ENCODE peak calls at places on chromosome 17, in ten cellular contexts. One of them, this sample, is unnamed.

GRCh38 chr17:27236710-27237315 is 57.1 kb upstream of the WSB1 start:
- DNase-seq in dermis microvascular lymphatic vessel endothelial cell: peak; percentile 80
- DNase-seq in Kasumi-1: peak; percentile 64
- DNase-seq in GM13977: peak; percentile 67
- DNase-seq in AG09319: peak; percentile 42
- DNase-seq in stimulated activated CD4-positive, alpha-beta T cell treated with anti-CD3 and anti-CD28 coated beads, Interleukin-2, amount 100 ng/mL, for 48 hours: peak; percentile 84
- DNase-seq in NCI-H1436 treated with DMSO at 0.1 percent for 48 hours: no peak
- DNase-seq in mesendoderm: peak; percentile 60
- DNase-seq in EH: peak; percentile 71
- DNase-seq in RPMI8226: peak; percentile 84
- DNase-seq in this sample: peak; percentile 73

GRCh38 chr17:80649672-80650338 is 105.2 kb downstream of the RPTOR start:
- DNase-seq in dermis microvascular lymphatic vessel endothelial cell: peak; percentile 75
- DNase-seq in Kasumi-1: peak; percentile 73
- DNase-seq in GM13977: peak; percentile 40
- DNase-seq in AG09319: peak; percentile 74
- DNase-seq in stimulated activated CD4-positive, alpha-beta T cell treated with anti-CD3 and anti-CD28 coated beads, Interleukin-2, amount 100 ng/mL, for 48 hours: peak; percentile 77
- DNase-seq in NCI-H1436 treated with DMSO at 0.1 percent for 48 hours: no peak
- DNase-seq in mesendoderm: peak; percentile 90
- DNase-seq in EH: peak; percentile 87
- DNase-seq in RPMI8226: no peak
- DNase-seq in this sample: peak; percentile 79

GRCh38 chr17:61570118-61570517 is 20.9 kb downstream of the NACA2 start:
- DNase-seq in dermis microvascular lymphatic vessel endothelial cell: peak; percentile 3
- DNase-seq in Kasumi-1: peak; percentile 17
- DNase-seq in GM13977: no peak
- DNase-seq in AG09319: no peak
- DNase-seq in stimulated activated CD4-positive, alpha-beta T cell treated with anti-CD3 and anti-CD28 coated beads, Interleukin-2, amount 100 ng/mL, for 48 hours: no peak
- DNase-seq in NCI-H1436 treated with DMSO at 0.1 percent for 48 hours: no peak
- DNase-seq in mesendoderm: no peak
- DNase-seq in EH: peak; percentile 36
- DNase-seq in RPMI8226: no peak
- DNase-seq in this sample: no peak

GRCh38 chr17:45311762-45312476 is 4.9 kb downstream of the MAP3K14 start:
- DNase-seq in dermis microvascular lymphatic vessel endothelial cell: peak; percentile 46
- DNase-seq in Kasumi-1: no peak
- DNase-seq in GM13977: peak; percentile 73
- DNase-seq in AG09319: no peak
- DNase-seq in stimulated activated CD4-positive, alpha-beta T cell treated with anti-CD3 and anti-CD28 coated beads, Interleukin-2, amount 100 ng/mL, for 48 hours: peak; percentile 77
- DNase-seq in NCI-H1436 treated with DMSO at 0.1 percent for 48 hours: no peak
- DNase-seq in mesendoderm: peak; percentile 64
- DNase-seq in EH: peak; percentile 71
- DNase-seq in RPMI8226: peak; percentile 89
- DNase-seq in this sample: no peak

GRCh38 chr17:63966646-63967265 is 6.0 kb downstream of the SCN4A start:
- DNase-seq in dermis microvascular lymphatic vessel endothelial cell: no peak
- DNase-seq in Kasumi-1: no peak
- DNase-seq in GM13977: peak; percentile 54
- DNase-seq in AG09319: no peak
- DNase-seq in stimulated activated CD4-positive, alpha-beta T cell treated with anti-CD3 and anti-CD28 coated beads, Interleukin-2, amount 100 ng/mL, for 48 hours: no peak
- DNase-seq in NCI-H1436 treated with DMSO at 0.1 percent for 48 hours: no peak
- DNase-seq in mesendoderm: no peak
- DNase-seq in EH: no peak
- DNase-seq in RPMI8226: no peak
- DNase-seq in this sample: no peak

GRCh38 chr17:75889454-75889853 is 7.3 kb downstream of the TRIM65 start:
- DNase-seq in dermis microvascular lymphatic vessel endothelial cell: no peak
- DNase-seq in Kasumi-1: no peak
- DNase-seq in GM13977: no peak
- DNase-seq in AG09319: no peak
- DNase-seq in stimulated activated CD4-positive, alpha-beta T cell treated with anti-CD3 and anti-CD28 coated beads, Interleukin-2, amount 100 ng/mL, for 48 hours: no peak
- DNase-seq in NCI-H1436 treated with DMSO at 0.1 percent for 48 hours: no peak
- DNase-seq in mesendoderm: no peak
- DNase-seq in EH: no peak
- DNase-seq in RPMI8226: no peak
- DNase-seq in this sample: no peak

GRCh38 chr17:14303343-14304221 is 2.7 kb downstream of the HS3ST3B1 start:
- DNase-seq in dermis microvascular lymphatic vessel endothelial cell: no peak
- DNase-seq in Kasumi-1: no peak
- DNase-seq in GM13977: no peak
- DNase-seq in AG09319: no peak
- DNase-seq in stimulated activated CD4-positive, alpha-beta T cell treated with anti-CD3 and anti-CD28 coated beads, Interleukin-2, amount 100 ng/mL, for 48 hours: no peak
- DNase-seq in NCI-H1436 treated with DMSO at 0.1 percent for 48 hours: no peak
- DNase-seq in mesendoderm: peak; percentile 79
- DNase-seq in EH: no peak
- DNase-seq in RPMI8226: no peak
- DNase-seq in this sample: peak; percentile 62

GRCh38 chr17:59493867-59494266 is 71.5 kb upstream of the DHX40 start:
- DNase-seq in dermis microvascular lymphatic vessel endothelial cell: no peak
- DNase-seq in Kasumi-1: no peak
- DNase-seq in GM13977: no peak
- DNase-seq in AG09319: no peak
- DNase-seq in stimulated activated CD4-positive, alpha-beta T cell treated with anti-CD3 and anti-CD28 coated beads, Interleukin-2, amount 100 ng/mL, for 48 hours: no peak
- DNase-seq in NCI-H1436 treated with DMSO at 0.1 percent for 48 hours: no peak
- DNase-seq in mesendoderm: peak; percentile 82
- DNase-seq in EH: no peak
- DNase-seq in RPMI8226: no peak
- DNase-seq in this sample: peak; percentile 52

GRCh38 chr17:65441053-65441635 is 120.3 kb downstream of the AXIN2 start:
- DNase-seq in dermis microvascular lymphatic vessel endothelial cell: no peak
- DNase-seq in Kasumi-1: no peak
- DNase-seq in GM13977: no peak
- DNase-seq in AG09319: no peak
- DNase-seq in stimulated activated CD4-positive, alpha-beta T cell treated with anti-CD3 and anti-CD28 coated beads, Interleukin-2, amount 100 ng/mL, for 48 hours: no peak
- DNase-seq in NCI-H1436 treated with DMSO at 0.1 percent for 48 hours: no peak
- DNase-seq in mesendoderm: no peak
- DNase-seq in EH: no peak
- DNase-seq in RPMI8226: no peak
- DNase-seq in this sample: no peak

GRCh38 chr17:48633266-48633816 is 7.2 kb upstream of the HOXB9 start:
- DNase-seq in dermis microvascular lymphatic vessel endothelial cell: no peak
- DNase-seq in Kasumi-1: no peak
- DNase-seq in GM13977: no peak
- DNase-seq in AG09319: no peak
- DNase-seq in stimulated activated CD4-positive, alpha-beta T cell treated with anti-CD3 and anti-CD28 coated beads, Interleukin-2, amount 100 ng/mL, for 48 hours: no peak
- DNase-seq in NCI-H1436 treated with DMSO at 0.1 percent for 48 hours: no peak
- DNase-seq in mesendoderm: no peak
- DNase-seq in EH: no peak
- DNase-seq in RPMI8226: no peak
- DNase-seq in this sample: no peak

GRCh38 chr17:51668963-51669246 is 408.6 kb downstream of the UTP18 start:
- DNase-seq in dermis microvascular lymphatic vessel endothelial cell: no peak
- DNase-seq in Kasumi-1: no peak
- DNase-seq in GM13977: no peak
- DNase-seq in AG09319: no peak
- DNase-seq in stimulated activated CD4-positive, alpha-beta T cell treated with anti-CD3 and anti-CD28 coated beads, Interleukin-2, amount 100 ng/mL, for 48 hours: no peak
- DNase-seq in NCI-H1436 treated with DMSO at 0.1 percent for 48 hours: no peak
- DNase-seq in mesendoderm: no peak
- DNase-seq in EH: no peak
- DNase-seq in RPMI8226: no peak
- DNase-seq in this sample: no peak

GRCh38 chr17:57368637-57369336 is 112.5 kb downstream of the MSI2 start:
- DNase-seq in dermis microvascular lymphatic vessel endothelial cell: no peak
- DNase-seq in Kasumi-1: no peak
- DNase-seq in GM13977: no peak
- DNase-seq in AG09319: no peak
- DNase-seq in stimulated activated CD4-positive, alpha-beta T cell treated with anti-CD3 and anti-CD28 coated beads, Interleukin-2, amount 100 ng/mL, for 48 hours: no peak
- DNase-seq in NCI-H1436 treated with DMSO at 0.1 percent for 48 hours: no peak
- DNase-seq in mesendoderm: no peak
- DNase-seq in EH: no peak
- DNase-seq in RPMI8226: peak; percentile 10
- DNase-seq in this sample: no peak

GRCh38 chr17:1916339-1916738 is 86.5 kb downstream of the RPA1 start:
- DNase-seq in dermis microvascular lymphatic vessel endothelial cell: no peak
- DNase-seq in Kasumi-1: no peak
- DNase-seq in GM13977: no peak
- DNase-seq in AG09319: no peak
- DNase-seq in stimulated activated CD4-positive, alpha-beta T cell treated with anti-CD3 and anti-CD28 coated beads, Interleukin-2, amount 100 ng/mL, for 48 hours: no peak
- DNase-seq in NCI-H1436 treated with DMSO at 0.1 percent for 48 hours: no peak
- DNase-seq in mesendoderm: no peak
- DNase-seq in EH: no peak
- DNase-seq in RPMI8226: no peak
- DNase-seq in this sample: no peak

GRCh38 chr17:50783905-50784304 is 16.6 kb upstream of the ANKRD40CL start:
- DNase-seq in dermis microvascular lymphatic vessel endothelial cell: no peak
- DNase-seq in Kasumi-1: no peak
- DNase-seq in GM13977: no peak
- DNase-seq in AG09319: no peak
- DNase-seq in stimulated activated CD4-positive, alpha-beta T cell treated with anti-CD3 and anti-CD28 coated beads, Interleukin-2, amount 100 ng/mL, for 48 hours: no peak
- DNase-seq in NCI-H1436 treated with DMSO at 0.1 percent for 48 hours: no peak
- DNase-seq in mesendoderm: no peak
- DNase-seq in EH: no peak
- DNase-seq in RPMI8226: no peak
- DNase-seq in this sample: no peak

GRCh38 chr17:17139972-17140589 is 66.1 kb downstream of the PLD6 start:
- DNase-seq in dermis microvascular lymphatic vessel endothelial cell: no peak
- DNase-seq in Kasumi-1: no peak
- DNase-seq in GM13977: no peak
- DNase-seq in AG09319: no peak
- DNase-seq in stimulated activated CD4-positive, alpha-beta T cell treated with anti-CD3 and anti-CD28 coated beads, Interleukin-2, amount 100 ng/mL, for 48 hours: no peak
- DNase-seq in NCI-H1436 treated with DMSO at 0.1 percent for 48 hours: no peak
- DNase-seq in mesendoderm: no peak
- DNase-seq in EH: no peak
- DNase-seq in RPMI8226: peak; percentile 83
- DNase-seq in this sample: no peak

GRCh38 chr17:82518826-82519810 is at the start of gene FOXK2:
- DNase-seq in dermis microvascular lymphatic vessel endothelial cell: peak; percentile 97
- DNase-seq in Kasumi-1: peak; percentile 94
- DNase-seq in GM13977: peak; percentile 100
- DNase-seq in AG09319: peak; percentile 89
- DNase-seq in stimulated activated CD4-positive, alpha-beta T cell treated with anti-CD3 and anti-CD28 coated beads, Interleukin-2, amount 100 ng/mL, for 48 hours: peak; percentile 90
- DNase-seq in NCI-H1436 treated with DMSO at 0.1 percent for 48 hours: peak; percentile 89
- DNase-seq in mesendoderm: peak; percentile 95
- DNase-seq in EH: peak; percentile 94
- DNase-seq in RPMI8226: peak; percentile 97
- DNase-seq in this sample: peak; percentile 97

GRCh38 chr17:65446838-65447526 is 114.5 kb downstream of the AXIN2 start:
- DNase-seq in dermis microvascular lymphatic vessel endothelial cell: no peak
- DNase-seq in Kasumi-1: no peak
- DNase-seq in GM13977: no peak
- DNase-seq in AG09319: no peak
- DNase-seq in stimulated activated CD4-positive, alpha-beta T cell treated with anti-CD3 and anti-CD28 coated beads, Interleukin-2, amount 100 ng/mL, for 48 hours: no peak
- DNase-seq in NCI-H1436 treated with DMSO at 0.1 percent for 48 hours: no peak
- DNase-seq in mesendoderm: no peak
- DNase-seq in EH: no peak
- DNase-seq in RPMI8226: no peak
- DNase-seq in this sample: no peak

GRCh38 chr17:45040459-45040858 is 11.0 kb downstream of the DCAKD start:
- DNase-seq in dermis microvascular lymphatic vessel endothelial cell: no peak
- DNase-seq in Kasumi-1: no peak
- DNase-seq in GM13977: no peak
- DNase-seq in AG09319: no peak
- DNase-seq in stimulated activated CD4-positive, alpha-beta T cell treated with anti-CD3 and anti-CD28 coated beads, Interleukin-2, amount 100 ng/mL, for 48 hours: no peak
- DNase-seq in NCI-H1436 treated with DMSO at 0.1 percent for 48 hours: no peak
- DNase-seq in mesendoderm: peak; percentile 66
- DNase-seq in EH: no peak
- DNase-seq in RPMI8226: no peak
- DNase-seq in this sample: peak; percentile 84

GRCh38 chr17:73786286-73786743 is 142.1 kb upstream of the SDK2 start:
- DNase-seq in dermis microvascular lymphatic vessel endothelial cell: no peak
- DNase-seq in Kasumi-1: no peak
- DNase-seq in GM13977: no peak
- DNase-seq in AG09319: no peak
- DNase-seq in stimulated activated CD4-positive, alpha-beta T cell treated with anti-CD3 and anti-CD28 coated beads, Interleukin-2, amount 100 ng/mL, for 48 hours: no peak
- DNase-seq in NCI-H1436 treated with DMSO at 0.1 percent for 48 hours: peak; percentile 85
- DNase-seq in mesendoderm: peak; percentile 70
- DNase-seq in EH: no peak
- DNase-seq in RPMI8226: no peak
- DNase-seq in this sample: peak; percentile 89

GRCh38 chr17:61625564-61625963 is 34.5 kb upstream of the NACA2 start:
- DNase-seq in dermis microvascular lymphatic vessel endothelial cell: no peak
- DNase-seq in Kasumi-1: no peak
- DNase-seq in GM13977: no peak
- DNase-seq in AG09319: no peak
- DNase-seq in stimulated activated CD4-positive, alpha-beta T cell treated with anti-CD3 and anti-CD28 coated beads, Interleukin-2, amount 100 ng/mL, for 48 hours: no peak
- DNase-seq in NCI-H1436 treated with DMSO at 0.1 percent for 48 hours: no peak
- DNase-seq in mesendoderm: no peak
- DNase-seq in EH: no peak
- DNase-seq in RPMI8226: no peak
- DNase-seq in this sample: no peak

GRCh38 chr17:72591500-72592241 is 470.9 kb downstream of the SOX9 start:
- DNase-seq in dermis microvascular lymphatic vessel endothelial cell: no peak
- DNase-seq in Kasumi-1: no peak
- DNase-seq in GM13977: no peak
- DNase-seq in AG09319: no peak
- DNase-seq in stimulated activated CD4-positive, alpha-beta T cell treated with anti-CD3 and anti-CD28 coated beads, Interleukin-2, amount 100 ng/mL, for 48 hours: no peak
- DNase-seq in NCI-H1436 treated with DMSO at 0.1 percent for 48 hours: no peak
- DNase-seq in mesendoderm: peak; percentile 14
- DNase-seq in EH: peak; percentile 49
- DNase-seq in RPMI8226: peak; percentile 60
- DNase-seq in this sample: peak; percentile 79

GRCh38 chr17:73770849-73771229 is 126.6 kb upstream of the SDK2 start:
- DNase-seq in dermis microvascular lymphatic vessel endothelial cell: no peak
- DNase-seq in Kasumi-1: no peak
- DNase-seq in GM13977: no peak
- DNase-seq in AG09319: no peak
- DNase-seq in stimulated activated CD4-positive, alpha-beta T cell treated with anti-CD3 and anti-CD28 coated beads, Interleukin-2, amount 100 ng/mL, for 48 hours: no peak
- DNase-seq in NCI-H1436 treated with DMSO at 0.1 percent for 48 hours: no peak
- DNase-seq in mesendoderm: no peak
- DNase-seq in EH: no peak
- DNase-seq in RPMI8226: no peak
- DNase-seq in this sample: no peak

GRCh38 chr17:2929881-2930533 is 133.4 kb downstream of the OR1D5 start:
- DNase-seq in dermis microvascular lymphatic vessel endothelial cell: peak; percentile 45
- DNase-seq in Kasumi-1: no peak
- DNase-seq in GM13977: peak; percentile 70
- DNase-seq in AG09319: no peak
- DNase-seq in stimulated activated CD4-positive, alpha-beta T cell treated with anti-CD3 and anti-CD28 coated beads, Interleukin-2, amount 100 ng/mL, for 48 hours: peak; percentile 30
- DNase-seq in NCI-H1436 treated with DMSO at 0.1 percent for 48 hours: no peak
- DNase-seq in mesendoderm: peak; percentile 86
- DNase-seq in EH: peak; percentile 51
- DNase-seq in RPMI8226: no peak
- DNase-seq in this sample: peak; percentile 87

GRCh38 chr17:74803971-74804370 is 27.8 kb upstream of the NAT9 start:
- DNase-seq in dermis microvascular lymphatic vessel endothelial cell: no peak
- DNase-seq in Kasumi-1: no peak
- DNase-seq in GM13977: no peak
- DNase-seq in AG09319: no peak
- DNase-seq in stimulated activated CD4-positive, alpha-beta T cell treated with anti-CD3 and anti-CD28 coated beads, Interleukin-2, amount 100 ng/mL, for 48 hours: no peak
- DNase-seq in NCI-H1436 treated with DMSO at 0.1 percent for 48 hours: no peak
- DNase-seq in mesendoderm: no peak
- DNase-seq in EH: peak; percentile 11
- DNase-seq in RPMI8226: no peak
- DNase-seq in this sample: no peak

GRCh38 chr17:69761011-69761410 is 314.0 kb upstream of the KCNJ16 start:
- DNase-seq in dermis microvascular lymphatic vessel endothelial cell: no peak
- DNase-seq in Kasumi-1: no peak
- DNase-seq in GM13977: no peak
- DNase-seq in AG09319: no peak
- DNase-seq in stimulated activated CD4-positive, alpha-beta T cell treated with anti-CD3 and anti-CD28 coated beads, Interleukin-2, amount 100 ng/mL, for 48 hours: no peak
- DNase-seq in NCI-H1436 treated with DMSO at 0.1 percent for 48 hours: no peak
- DNase-seq in mesendoderm: no peak
- DNase-seq in EH: peak; percentile 68
- DNase-seq in RPMI8226: no peak
- DNase-seq in this sample: no peak

GRCh38 chr17:44345497-44346026 is 460 bp downstream of the GRN start:
- DNase-seq in dermis microvascular lymphatic vessel endothelial cell: peak; percentile 78
- DNase-seq in Kasumi-1: peak; percentile 87
- DNase-seq in GM13977: peak; percentile 56
- DNase-seq in AG09319: no peak
- DNase-seq in stimulated activated CD4-positive, alpha-beta T cell treated with anti-CD3 and anti-CD28 coated beads, Interleukin-2, amount 100 ng/mL, for 48 hours: peak; percentile 30
- DNase-seq in NCI-H1436 treated with DMSO at 0.1 percent for 48 hours: peak; percentile 41
- DNase-seq in mesendoderm: peak; percentile 89
- DNase-seq in EH: peak; percentile 69
- DNase-seq in RPMI8226: peak; percentile 50
- DNase-seq in this sample: peak; percentile 91

This sample was measured in neural progenitor cell.